ENCODE peak calls at places on chromosomes 4 and X, in seven cellular contexts. D, A, V, J, E, I and L are unnamed samples.

GRCh38 chr4:15779336-15779735 is 1.2 kb downstream of the CD38 start:
- DNase-seq in D (no peak), A (peak), V (no peak), J (no peak), E (peak), I (peak), L (peak)

GRCh38 chrX:57528670-57529255 is 63.0 kb upstream of the ZXDB start:
- DNase-seq in D (no peak), A (peak), V (no peak), J (no peak), E (no peak), I (peak), L (peak)

GRCh38 chr4:120158860-120159259 is 92.2 kb upstream of the MAD2L1 start:
- DNase-seq in D (no peak), A (no peak), V (no peak), J (no peak), E (no peak), I (no peak), L (no peak)

GRCh38 chrX:136251042-136251991 is at the start of gene MAP7D3:
- DNase-seq in D (peak), A (peak), V (no peak), J (peak), E (peak), I (no peak), L (no peak)

GRCh38 chrX:97009391-97009790 is 125.7 kb downstream of the RPA4 start:
- DNase-seq in D (no peak), A (no peak), V (no peak), J (no peak), E (no peak), I (no peak), L (no peak)

GRCh38 chr4:189498457-189498856 is 442.2 kb upstream of the FRG1 start:
- DNase-seq in D (no peak), A (no peak), V (no peak), J (no peak), E (no peak), I (no peak), L (no peak)

GRCh38 chr4:73864973-73865372 is 4.2 kb upstream of the CXCL1 start:
- DNase-seq in D (no peak), A (no peak), V (no peak), J (no peak), E (no peak), I (no peak), L (no peak)

GRCh38 chr4:20805716-20806115 is 105.5 kb downstream of the PACRGL start:
- DNase-seq in D (no peak), A (no peak), V (no peak), J (no peak), E (no peak), I (no peak), L (no peak)

GRCh38 chr4:68175562-68176155 is 46.0 kb upstream of the TMPRSS11F start:
- DNase-seq in D (peak), A (no peak), V (peak), J (peak), E (peak), I (peak), L (peak)

GRCh38 chrX:53279296-53280237 is 1.8 kb downstream of the IQSEC2 start:
- DNase-seq in D (peak), A (no peak), V (no peak), J (no peak), E (no peak), I (no peak), L (no peak)

GRCh38 chr4:89998350-89999098 is 103.9 kb downstream of the MMRN1 start:
- DNase-seq in D (no peak), A (no peak), V (no peak), J (no peak), E (peak), I (no peak), L (no peak)

GRCh38 chr4:122378711-122379110 is at the start of gene ADAD1:
- DNase-seq in D (no peak), A (no peak), V (no peak), J (no peak), E (no peak), I (no peak), L (no peak)

GRCh38 chr4:152939655-152940054 is 3.5 kb downstream of the FHDC1 start:
- DNase-seq in D (no peak), A (no peak), V (no peak), J (no peak), E (no peak), I (no peak), L (no peak)

GRCh38 chr4:89216422-89216821 is 91.2 kb downstream of the GPRIN3 start:
- DNase-seq in D (no peak), A (no peak), V (no peak), J (no peak), E (no peak), I (no peak), L (no peak)

GRCh38 chr4:39085891-39086290 is 23.9 kb downstream of the KLHL5 start:
- DNase-seq in D (peak), A (no peak), V (no peak), J (no peak), E (no peak), I (no peak), L (no peak)

GRCh38 chrX:152932144-152932543 is 34.3 kb downstream of the ZNF185 start:
- DNase-seq in D (no peak), A (no peak), V (no peak), J (no peak), E (no peak), I (no peak), L (no peak)

GRCh38 chrX:145792281-145792680 is 25.3 kb upstream of the SLITRK2 start:
- DNase-seq in D (no peak), A (no peak), V (no peak), J (no peak), E (no peak), I (no peak), L (no peak)

GRCh38 chr4:16915956-16916355 is 17.5 kb upstream of the LDB2 start:
- DNase-seq in D (no peak), A (no peak), V (no peak), J (no peak), E (no peak), I (no peak), L (no peak)

GRCh38 chr4:136864580-136865185 is 667.6 kb downstream of the PCDH18 start:
- DNase-seq in D (peak), A (no peak), V (peak), J (peak), E (peak), I (peak), L (no peak)

GRCh38 chrX:15815779-15816452 is 25.6 kb downstream of the ZRSR2 start:
- DNase-seq in D (peak), A (no peak), V (peak), J (peak), E (peak), I (peak), L (peak)

GRCh38 chr4:107034982-107035710 is 967 bp downstream of the DKK2 start:
- DNase-seq in D (no peak), A (no peak), V (no peak), J (no peak), E (peak), I (no peak), L (no peak)

GRCh38 chr4:68817386-68817785 is 1.6 kb downstream of the UGT2B10 start:
- DNase-seq in D (no peak), A (no peak), V (no peak), J (no peak), E (no peak), I (peak), L (no peak)

GRCh38 chr4:173121044-173121685 is 47.4 kb upstream of the GALNT7 start:
- DNase-seq in D (peak), A (no peak), V (peak), J (no peak), E (no peak), I (no peak), L (no peak)

GRCh38 chrX:65601530-65602281 is 65.7 kb upstream of the MSN start:
- DNase-seq in D (no peak), A (no peak), V (no peak), J (no peak), E (no peak), I (peak), L (no peak)

GRCh38 chr4:156970501-156971167 is 965 bp downstream of the PDGFC start:
- DNase-seq in D (no peak), A (peak), V (no peak), J (no peak), E (peak), I (peak), L (peak)

GRCh38 chrX:108312011-108312410 is 126.2 kb downstream of the COL4A6 start:
- DNase-seq in D (no peak), A (no peak), V (no peak), J (no peak), E (no peak), I (no peak), L (no peak)

GRCh38 chr4:6472387-6473263 is at the start of gene PPP2R2C:
- DNase-seq in D (peak), A (peak), V (no peak), J (no peak), E (peak), I (no peak), L (peak)

GRCh38 chr4:127416092-127416491 is 216.7 kb upstream of the INTU start:
- DNase-seq in D (no peak), A (no peak), V (no peak), J (no peak), E (no peak), I (no peak), L (no peak)

DNA sequence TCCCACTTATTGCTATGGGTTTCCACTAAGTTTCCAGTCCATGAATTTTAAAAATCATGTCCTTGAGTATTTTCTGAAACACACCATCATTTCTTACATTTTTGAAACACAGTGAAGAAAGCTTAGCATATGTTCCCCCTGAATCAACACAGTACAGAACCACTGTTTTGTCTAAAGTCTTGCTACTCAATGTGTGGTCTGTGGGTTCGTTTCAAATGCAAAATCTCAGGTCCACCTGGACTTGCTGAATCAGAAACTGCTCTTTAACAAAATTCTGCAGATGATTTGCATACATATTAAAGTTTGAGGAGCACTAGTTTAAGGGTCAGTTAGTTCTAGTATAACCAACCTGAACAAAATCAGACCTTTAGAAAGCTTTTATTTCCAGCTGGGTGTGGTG is 60.4 kb downstream of the SUPT20HL2 start:
- DNase-seq in D (no peak), A (no peak), V (no peak), J (no peak), E (no peak), I (no peak), L (no peak)
- TF ChIP-seq JUND in D (no peak), A (no peak), V (no peak), J (no peak), E (no peak), I (no peak), L (no peak)

GRCh38 chrX:150508461-150509367 is 59.7 kb upstream of the MTM1 start:
- DNase-seq in D (no peak), A (no peak), V (no peak), J (no peak), E (no peak), I (no peak), L (no peak)
- TF ChIP-seq JUND in D (no peak), A (no peak), V (no peak), J (no peak), E (no peak), I (no peak), L (no peak)

GRCh38 chrX:120560405-120560841 is 339 bp downstream of the CUL4B start:
- DNase-seq in D (no peak), A (no peak), V (no peak), J (no peak), E (no peak), I (peak), L (no peak)

GRCh38 chrX:120562569-120562926 is 1.8 kb upstream of the CUL4B start:
- DNase-seq in D (no peak), A (no peak), V (no peak), J (no peak), E (no peak), I (no peak), L (no peak)

GRCh38 chrX:120560842-120561633 is at the start of gene CUL4B:
- DNase-seq in D (peak), A (peak), V (peak), J (peak), E (peak), I (peak), L (peak)

GRCh38 chrX:120561634-120562568 is 1.1 kb upstream of the CUL4B start:
- DNase-seq in D (no peak), A (no peak), V (no peak), J (no peak), E (no peak), I (no peak), L (no peak)

DNA sequence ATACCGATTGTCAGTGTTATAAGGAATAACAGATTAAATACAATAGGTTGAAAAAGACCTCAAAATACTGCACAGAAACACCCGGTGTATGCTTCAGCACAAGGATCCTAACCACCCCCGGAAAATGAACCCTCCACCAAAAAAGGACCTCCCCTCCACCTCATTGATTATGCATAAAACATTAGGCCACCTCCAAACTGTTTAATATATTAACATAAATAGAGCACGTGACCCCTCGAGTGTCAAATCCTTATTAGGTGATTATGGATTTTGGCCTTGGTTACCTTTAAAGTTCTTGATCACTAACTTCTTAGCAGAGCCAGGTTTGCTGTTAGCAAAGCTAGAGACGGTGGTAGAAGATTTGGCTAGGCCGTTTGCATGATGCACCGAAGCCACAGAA is 963 bp downstream of the CUL4B start:
- DNase-seq in D (no peak), A (no peak), V (no peak), J (no peak), E (no peak), I (no peak), L (no peak)
- TF ChIP-seq JUND in D (no peak), A (no peak), V (no peak), J (no peak), E (no peak), I (no peak), L (no peak)

GRCh38 chr4:167587361-167587760 is 353.1 kb upstream of the SPOCK3 start:
- DNase-seq in D (no peak), A (no peak), V (no peak), J (no peak), E (no peak), I (no peak), L (no peak)
- TF ChIP-seq JUND in D (no peak), A (no peak), V (no peak), J (no peak), E (no peak), I (no peak), L (no peak)

GRCh38 chr4:24753519-24753918 is 41.9 kb upstream of the SOD3 start:
- DNase-seq in D (no peak), A (no peak), V (no peak), J (no peak), E (no peak), I (no peak), L (no peak)
- TF ChIP-seq JUND in D (no peak), A (no peak), V (no peak), J (no peak), E (no peak), I (no peak), L (no peak)

DNA sequence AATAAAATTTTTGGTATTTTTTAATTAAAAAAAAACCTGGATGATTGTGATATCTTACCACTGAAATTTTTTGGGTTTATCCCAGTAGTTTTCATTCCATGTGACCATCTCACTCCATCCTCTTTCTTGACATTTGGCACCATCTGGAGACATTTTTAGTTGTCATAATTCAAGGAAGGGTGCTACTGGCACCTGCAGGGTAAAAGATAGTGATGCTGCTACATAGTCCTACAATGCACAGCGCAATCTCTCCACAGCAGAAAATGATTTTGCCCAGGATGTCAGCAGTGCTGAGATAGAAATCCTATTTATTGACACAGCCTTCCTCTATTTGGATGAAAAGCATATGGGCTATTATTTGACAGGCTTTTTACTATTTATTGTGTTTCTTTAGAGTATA is 79.3 kb downstream of the RBPJ start:
- DNase-seq in D (no peak), A (no peak), V (no peak), J (no peak), E (no peak), I (no peak), L (no peak)
- TF ChIP-seq JUND in D (no peak), A (no peak), V (no peak), J (no peak), E (no peak), I (no peak), L (no peak)

DNA sequence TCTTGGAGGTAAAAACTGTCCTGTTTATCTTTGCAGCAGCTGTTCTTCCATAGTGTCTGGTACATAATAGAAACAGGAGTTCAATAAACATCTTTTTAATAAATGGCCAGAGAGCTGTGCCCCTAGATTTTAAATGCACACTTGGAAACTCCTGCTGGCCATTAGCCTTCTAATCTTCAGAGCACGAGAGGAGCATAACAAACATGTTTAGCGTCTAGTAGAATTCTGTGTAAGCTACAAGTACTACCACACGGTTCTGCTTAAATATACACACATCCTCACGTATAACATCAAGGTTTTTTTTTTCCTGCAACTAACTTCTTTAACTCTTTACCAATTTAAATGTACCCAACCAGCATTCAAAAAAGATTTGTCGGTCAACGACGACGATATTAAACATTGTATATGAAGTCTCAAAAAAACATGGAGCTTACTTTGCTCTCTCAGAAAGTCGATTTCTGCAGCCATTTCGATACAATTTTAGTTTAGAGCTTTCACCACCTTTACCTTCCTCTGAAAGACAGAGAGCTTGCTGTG is 635 bp downstream of the SCLT1 start:
- DNase-seq in D (no peak), A (no peak), V (no peak), J (no peak), E (no peak), I (no peak), L (no peak)
- TF ChIP-seq JUND in D (no peak), A (no peak), V (no peak), J (no peak), E (no peak), I (no peak), L (no peak)

DNA sequence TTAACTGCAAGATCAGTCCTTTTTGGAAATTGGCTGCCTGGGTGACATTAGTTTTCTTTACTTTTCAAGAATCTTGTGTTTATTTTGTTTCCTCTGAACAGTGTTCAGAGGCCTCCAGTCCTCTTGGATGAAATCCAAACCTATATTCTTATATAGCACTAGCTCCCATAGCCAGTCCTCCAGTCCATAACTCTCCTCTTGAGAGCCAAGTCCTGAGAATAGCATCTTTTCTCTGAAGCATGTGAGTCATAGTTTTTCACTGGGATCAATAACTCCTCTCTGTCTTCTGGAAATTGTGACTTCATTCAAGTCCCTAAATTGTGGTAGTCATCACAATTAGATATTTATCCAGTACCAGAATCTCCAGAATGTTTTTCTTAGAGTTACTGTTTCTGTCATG is 357.5 kb downstream of the RAPGEF2 start:
- DNase-seq in D (no peak), A (no peak), V (no peak), J (no peak), E (no peak), I (no peak), L (no peak)
- TF ChIP-seq JUND in D (no peak), A (no peak), V (no peak), J (no peak), E (no peak), I (no peak), L (no peak)